ENCODE peak calls at places on chromosomes 16 and 17, in six cellular contexts. R is stimulated activated CD4-positive, alpha-beta T cell treated with anti-CD3 and anti-CD28 coated beads, Interleukin-1b, Interleukin-23, amount 100 ng/mL, for 1 hour; H is tibial artery; Z is activated CD4-positive, alpha-beta memory T cell treated with anti-CD3 and anti-CD28 coated beads, Interleukin-2, amount 10 ng/mL, durations not matched to agents 7 days and 5 days; A is M059J; X is uterus. G is an unnamed sample.

GRCh38 chr17:43679911-43680310 is 18.2 kb upstream of the MEOX1 start:
- DNase-seq in R (no peak), H (no peak), Z (no peak), A (no peak), X (no peak), G (no peak)

GRCh38 chr17:38738686-38739085 is 8.5 kb downstream of the CISD3 start:
- DNase-seq in R (no peak), H (no peak), Z (no peak), A (no peak), X (no peak), G (no peak)

GRCh38 chr16:50667497-50668367 is 13.4 kb downstream of the SNX20 start:
- DNase-seq in R (no peak), H (no peak), Z (no peak), A (no peak), X (no peak), G (no peak)

GRCh38 chr17:58317421-58318064 is 11.1 kb downstream of the TSPOAP1 start:
- DNase-seq in R (no peak), H (peak), Z (peak), A (peak), X (peak), G (no peak)

GRCh38 chr16:7313170-7313569 is 19.5 kb upstream of the RBFOX1 start:
- DNase-seq in R (no peak), H (no peak), Z (no peak), A (peak), X (no peak), G (no peak)

GRCh38 chr16:49921106-49921505 is 65.2 kb upstream of the ZNF423 start:
- DNase-seq in R (no peak), H (peak), Z (no peak), A (no peak), X (no peak), G (no peak)

GRCh38 chr17:64171041-64171440 is 41.1 kb upstream of the ERN1 start:
- DNase-seq in R (no peak), H (no peak), Z (no peak), A (peak), X (no peak), G (no peak)

GRCh38 chr17:38702166-38702899 is 2.7 kb upstream of the MLLT6 start:
- DNase-seq in R (peak), H (peak), Z (peak), A (peak), X (peak), G (peak)

GRCh38 chr17:58242171-58242784 is 3.9 kb downstream of the LPO start:
- DNase-seq in R (no peak), H (no peak), Z (no peak), A (peak), X (no peak), G (no peak)

GRCh38 chr17:72927760-72928159 is 164.7 kb downstream of the SLC39A11 start:
- DNase-seq in R (no peak), H (no peak), Z (no peak), A (no peak), X (no peak), G (no peak)

GRCh38 chr17:2070241-2071023 is 15.5 kb downstream of the HIC1 start:
- DNase-seq in R (no peak), H (no peak), Z (peak), A (peak), X (no peak), G (no peak)

GRCh38 chr16:82439678-82440293 is 187.0 kb upstream of the CDH13 start:
- DNase-seq in R (no peak), H (no peak), Z (no peak), A (peak), X (no peak), G (no peak)

GRCh38 chr16:57525761-57526160 is 10.6 kb downstream of the CCDC102A start:
- DNase-seq in R (no peak), H (no peak), Z (no peak), A (no peak), X (peak), G (no peak)

GRCh38 chr16:50628156-50628802 is 52.8 kb downstream of the SNX20 start:
- DNase-seq in R (no peak), H (no peak), Z (no peak), A (no peak), X (no peak), G (no peak)

GRCh38 chr17:77281024-77281903 is 140.5 kb downstream of the SEC14L1 start:
- DNase-seq in R (peak), H (no peak), Z (peak), A (peak), X (peak), G (peak)

GRCh38 chr17:53313746-53314145 is 509.0 kb upstream of the KIF2B start:
- DNase-seq in R (no peak), H (no peak), Z (no peak), A (peak), X (no peak), G (no peak)

GRCh38 chr16:74759564-74759963 is 15.1 kb downstream of the FA2H start:
- DNase-seq in R (no peak), H (no peak), Z (no peak), A (no peak), X (no peak), G (no peak)

GRCh38 chr17:17491546-17491988 is 4.6 kb downstream of the RASD1 start:
- DNase-seq in R (no peak), H (peak), Z (no peak), A (no peak), X (no peak), G (no peak)

GRCh38 chr16:15913046-15913698 is 24.8 kb upstream of the CEP20 start:
- DNase-seq in R (no peak), H (no peak), Z (no peak), A (no peak), X (no peak), G (no peak)

GRCh38 chr16:89366561-89367537 is 123.5 kb downstream of the ANKRD11 start:
- DNase-seq in R (no peak), H (no peak), Z (no peak), A (peak), X (no peak), G (no peak)

GRCh38 chr17:74545456-74546230 is at the start of gene CD300C:
- DNase-seq in R (no peak), H (no peak), Z (peak), A (peak), X (no peak), G (no peak)

GRCh38 chr16:49842972-49843371 is 12.9 kb downstream of the ZNF423 start:
- DNase-seq in R (no peak), H (no peak), Z (no peak), A (no peak), X (no peak), G (no peak)

GRCh38 chr17:279776-280175 is 72.8 kb downstream of the RPH3AL start:
- DNase-seq in R (no peak), H (no peak), Z (no peak), A (no peak), X (no peak), G (peak)

GRCh38 chr17:40647549-40648325 is at the start of gene SMARCE1:
- DNase-seq in R (peak), H (peak), Z (peak), A (peak), X (peak), G (peak)

GRCh38 chr16:49010879-49011278 is 270.8 kb downstream of the CBLN1 start:
- DNase-seq in R (no peak), H (no peak), Z (no peak), A (no peak), X (no peak), G (no peak)

GRCh38 chr17:41535764-41536481 is 7.8 kb upstream of the KRT19 start:
- DNase-seq in R (no peak), H (no peak), Z (no peak), A (no peak), X (no peak), G (no peak)

GRCh38 chr17:47896672-47897490 is 845 bp downstream of the SP2 start:
- DNase-seq in R (no peak), H (no peak), Z (no peak), A (peak), X (no peak), G (no peak)

GRCh38 chr16:75045424-75045823 is 46.6 kb downstream of the ZNRF1 start:
- DNase-seq in R (no peak), H (no peak), Z (no peak), A (no peak), X (no peak), G (no peak)

GRCh38 chr17:83091257-83092141 is 12.1 kb downstream of the METRNL start:
- DNase-seq in R (no peak), H (no peak), Z (no peak), A (no peak), X (peak), G (no peak)

GRCh38 chr16:80802902-80803301 is 1.5 kb downstream of the CDYL2 start:
- DNase-seq in R (no peak), H (no peak), Z (no peak), A (no peak), X (no peak), G (no peak)

GRCh38 chr16:28974437-28975157 is at the start of gene SPNS1:
- DNase-seq in R (peak), H (peak), Z (peak), A (peak), X (peak), G (peak)

GRCh38 chr16:88772871-88773811 is 11.9 kb downstream of the PIEZO1 start:
- DNase-seq in R (no peak), H (peak), Z (no peak), A (peak), X (peak), G (peak)

GRCh38 chr17:38656959-38657823 is 17.6 kb downstream of the EPOP start:
- DNase-seq in R (no peak), H (peak), Z (no peak), A (no peak), X (no peak), G (no peak)

GRCh38 chr16:57167951-57168350 is 17.9 kb downstream of the PSME3IP1 start:
- DNase-seq in R (no peak), H (no peak), Z (no peak), A (peak), X (no peak), G (no peak)